ENCODE peak calls at places on chromosome 13, in five cellular contexts. A is pancreas, I is NCI-H2029 treated with DMSO at 0.1 percent for 48 hours, Q is iPS-NIHi11, U is choroid plexus epithelial cell. S is an unnamed sample.

GRCh38 chr13:48892311-48892710 is 83.4 kb upstream of the FNDC3A start:
- DNase-seq in Q (no peak), U (peak), A (no peak), I (no peak), S (peak)

GRCh38 chr13:30832377-30832776 is 73.7 kb upstream of the MEDAG start:
- DNase-seq in I (no peak), A (no peak), U (no peak), Q (no peak), S (no peak)

GRCh38 chr13:77563110-77563509 is 27.6 kb downstream of the SCEL start:
- DNase-seq in I (no peak), A (no peak), Q (peak), U (peak), S (peak)

GRCh38 chr13:27383104-27383921 is 41.1 kb upstream of the GTF3A start:
- DNase-seq in U (no peak), Q (no peak), I (no peak), A (no peak), S (no peak)

GRCh38 chr13:39263033-39263432 is 224.8 kb downstream of the NHLRC3 start:
- DNase-seq in A (peak), I (peak), Q (peak), U (peak), S (peak)

GRCh38 chr13:23956106-23956505 is 58.8 kb upstream of the C1QTNF9B start:
- DNase-seq in Q (no peak), U (peak), A (no peak), I (no peak), S (peak)

GRCh38 chr13:75415720-75416119 is 66.2 kb downstream of the TBC1D4 start:
- DNase-seq in Q (no peak), A (no peak), U (peak), I (no peak), S (peak)

GRCh38 chr13:80870186-80870585 is 529.3 kb upstream of the SPRY2 start:
- DNase-seq in A (no peak), I (no peak), U (no peak), Q (no peak), S (no peak)

GRCh38 chr13:27405521-27406134 is 18.8 kb upstream of the GTF3A start:
- DNase-seq in I (no peak), A (no peak), U (no peak), Q (no peak), S (no peak)

GRCh38 chr13:79678100-79678499 is 197.1 kb downstream of the NDFIP2 start:
- DNase-seq in A (no peak), I (no peak), Q (no peak), U (peak), S (peak)